ENCODE peak calls at places on chromosome 3, in ten cellular contexts. I is pulmonary artery endothelial cell; O is RKO; Q is CD8-positive, alpha-beta memory T cell; A is cardiac fibroblast; F is EL; X is astrocyte of the cerebellum; K is SW 1271; W is stimulated activated CD4-positive, alpha-beta T cell treated with anti-CD3 and anti-CD28 coated beads, TNF-alpha, amount 100 ng/mL, for 4 hours; M is ACHN. B is an unnamed sample.

GRCh38 chr3:77320514-77320913 is 280.6 kb downstream of the ROBO2 start:
- DNase-seq in I (no peak), O (peak; percentile 61), Q (no peak), A (peak; percentile 71), F (peak; percentile 25), X (peak; percentile 64), K (peak; percentile 1), W (no peak), M (peak; percentile 57), B (no peak)

GRCh38 chr3:48561045-48561736 is 2.4 kb downstream of the UCN2 start:
- DNase-seq in I (no peak), O (peak; percentile 42), Q (no peak), A (peak; percentile 52), F (peak; percentile 79), X (no peak), K (no peak), W (no peak), M (peak; percentile 90), B (peak; percentile 86)

GRCh38 chr3:138464490-138464860 is 30.1 kb downstream of the ESYT3 start:
- DNase-seq in I (no peak), O (no peak), Q (no peak), A (no peak), F (no peak), X (no peak), K (no peak), W (no peak), M (no peak), B (no peak)

GRCh38 chr3:50571486-50571885 is 2.2 kb downstream of the HEMK1 start:
- DNase-seq in I (no peak), O (no peak), Q (no peak), A (no peak), F (no peak), X (no peak), K (no peak), W (no peak), M (no peak), B (no peak)

GRCh38 chr3:71854096-71854495 is 69.1 kb upstream of the PROK2 start:
- DNase-seq in I (no peak), O (no peak), Q (no peak), A (no peak), F (no peak), X (no peak), K (no peak), W (no peak), M (no peak), B (no peak)

GRCh38 chr3:52121459-52121795 is 32.8 kb downstream of the POC1A start:
- DNase-seq in I (no peak), O (no peak), Q (no peak), A (no peak), F (no peak), X (no peak), K (no peak), W (no peak), M (no peak), B (no peak)

GRCh38 chr3:167978486-167978885 is 117.2 kb downstream of the GOLIM4 start:
- DNase-seq in I (no peak), O (no peak), Q (no peak), A (no peak), F (no peak), X (no peak), K (no peak), W (no peak), M (no peak), B (no peak)

GRCh38 chr3:152258448-152259302 is 10.1 kb upstream of the MBNL1 start:
- DNase-seq in I (peak; percentile 72), O (peak; percentile 50), Q (peak; percentile 88), A (peak; percentile 99), F (peak; percentile 94), X (peak; percentile 83), K (no peak), W (no peak), M (no peak), B (peak; percentile 13)

GRCh38 chr3:11560746-11561145 is 83.0 kb downstream of the VGLL4 start:
- DNase-seq in I (no peak), O (no peak), Q (no peak), A (no peak), F (no peak), X (no peak), K (no peak), W (no peak), M (no peak), B (no peak)

GRCh38 chr3:120102674-120103073 is 8.4 kb upstream of the GSK3B start:
- DNase-seq in I (no peak), O (no peak), Q (no peak), A (no peak), F (no peak), X (no peak), K (no peak), W (no peak), M (no peak), B (no peak)

GRCh38 chr3:9809615-9810356 is at the start of gene TTLL3:
- DNase-seq in I (no peak), O (peak; percentile 49), Q (peak; percentile 66), A (peak; percentile 59), F (peak; percentile 69), X (no peak), K (peak; percentile 32), W (no peak), M (peak; percentile 63), B (peak; percentile 43)

GRCh38 chr3:50580683-50581458 is 11.5 kb downstream of the HEMK1 start:
- DNase-seq in I (no peak), O (no peak), Q (no peak), A (no peak), F (no peak), X (no peak), K (no peak), W (no peak), M (no peak), B (no peak)

GRCh38 chr3:59660852-59661624 is 611.2 kb upstream of the CFAP20DC start:
- DNase-seq in I (no peak), O (no peak), Q (no peak), A (no peak), F (no peak), X (no peak), K (no peak), W (no peak), M (no peak), B (no peak)

GRCh38 chr3:33006081-33006480 is 54.6 kb downstream of the CCR4 start:
- DNase-seq in I (no peak), O (no peak), Q (no peak), A (no peak), F (no peak), X (no peak), K (no peak), W (no peak), M (no peak), B (no peak)

GRCh38 chr3:194203482-194204035 is 67.6 kb downstream of the HES1 start:
- DNase-seq in I (no peak), O (no peak), Q (no peak), A (no peak), F (no peak), X (no peak), K (no peak), W (no peak), M (no peak), B (no peak)

GRCh38 chr3:171967932-171968678 is 71.3 kb upstream of the FNDC3B start:
- DNase-seq in I (peak; percentile 71), O (no peak), Q (no peak), A (peak; percentile 84), F (peak; percentile 27), X (peak; percentile 79), K (no peak), W (no peak), M (no peak), B (no peak)

GRCh38 chr3:81726735-81727134 is 34.7 kb downstream of the GBE1 start:
- DNase-seq in I (peak; percentile 44), O (no peak), Q (no peak), A (peak; percentile 82), F (peak; percentile 79), X (no peak), K (no peak), W (no peak), M (no peak), B (no peak)

GRCh38 chr3:32467333-32468070 is 35.1 kb downstream of the CMTM6 start:
- DNase-seq in I (peak; percentile 53), O (peak; percentile 25), Q (peak; percentile 79), A (peak; percentile 71), F (peak; percentile 61), X (peak; percentile 43), K (no peak), W (peak; percentile 61), M (peak; percentile 58), B (peak; percentile 59)

GRCh38 chr3:149763565-149763964 is 11.3 kb upstream of the COMMD2 start:
- DNase-seq in I (no peak), O (no peak), Q (no peak), A (no peak), F (no peak), X (no peak), K (no peak), W (no peak), M (no peak), B (no peak)